ENCODE peak calls at places on chromosome 15, in eight cellular contexts. Q is nucleus accumbens; C is HS-27A; T is activated CD4-positive, alpha-beta T cell treated with anti-CD3 and anti-CD28 coated beads for 4 hours; U is putamen; S is HuH-7; L is stimulated activated CD4-positive, alpha-beta T cell treated with anti-CD3 and anti-CD28 coated beads, Interleukin-1b, Interleukin-23, amount 100 ng/mL, for 4 hours; O is MCF 10A. N is an unnamed sample.

GRCh38 chr15:49832421-49832980 is 211.7 kb downstream of the DTWD1 start:
- DNase-seq in U (no peak), Q (no peak), O (peak; percentile 26), C (no peak), T (no peak), S (peak; percentile 23), L (no peak), N (no peak)

GRCh38 chr15:100209204-100209603 is 132.6 kb downstream of the ADAMTS17 start:
- DNase-seq in Q (no peak), O (no peak), S (no peak), U (no peak), T (no peak), L (no peak), C (no peak), N (no peak)

GRCh38 chr15:67135494-67135893 is 70.1 kb downstream of the SMAD3 start:
- DNase-seq in L (no peak), C (no peak), O (no peak), Q (no peak), U (no peak), T (no peak), S (no peak), N (no peak)

GRCh38 chr15:29364429-29365078 is 94.9 kb upstream of the NSMCE3 start:
- DNase-seq in O (peak; percentile 4), T (no peak), S (peak; percentile 8), C (no peak), Q (peak; percentile 67), L (no peak), U (peak; percentile 78), N (no peak)

GRCh38 chr15:39908186-39908585 is 11.9 kb downstream of the GPR176 start:
- DNase-seq in S (no peak), T (no peak), Q (no peak), L (no peak), O (peak; percentile 74), C (no peak), U (no peak), N (no peak)

GRCh38 chr15:73654659-73655058 is 21.5 kb upstream of the NPTN start:
- DNase-seq in U (no peak), S (no peak), O (no peak), T (no peak), Q (no peak), L (no peak), C (no peak), N (no peak)

GRCh38 chr15:83695246-83695645 is 41.3 kb downstream of the ADAMTSL3 start:
- DNase-seq in T (no peak), Q (no peak), U (no peak), C (no peak), S (no peak), O (peak; percentile 22), L (no peak), N (no peak)

GRCh38 chr15:59224474-59224873 is 17.8 kb downstream of the LDHAL6B start:
- DNase-seq in O (no peak), C (no peak), L (no peak), T (no peak), U (no peak), Q (no peak), S (no peak), N (no peak)

GRCh38 chr15:66025972-66026371 is 156.7 kb downstream of the RAB11A start:
- DNase-seq in Q (no peak), O (no peak), T (no peak), C (no peak), U (no peak), L (no peak), S (no peak), N (no peak)

GRCh38 chr15:93658026-93658790 is 569.2 kb upstream of the RGMA start:
- DNase-seq in Q (no peak), O (no peak), U (no peak), T (no peak), C (no peak), L (no peak), S (no peak), N (no peak)

GRCh38 chr15:42692536-42692935 is 44.4 kb downstream of the CDAN1 start:
- DNase-seq in T (no peak), C (no peak), O (no peak), L (no peak), U (no peak), Q (no peak), S (no peak), N (no peak)

GRCh38 chr15:79051941-79052731 is 38.4 kb downstream of the RASGRF1 start:
- DNase-seq in L (no peak), C (no peak), Q (peak; percentile 38), U (no peak), S (no peak), O (no peak), T (no peak), N (no peak)

GRCh38 chr15:100653608-100654007 is 51.2 kb downstream of the ASB7 start:
- DNase-seq in S (no peak), C (no peak), O (no peak), L (no peak), U (no peak), Q (no peak), T (no peak), N (no peak)

GRCh38 chr15:31887246-31887645 is 143.1 kb upstream of the CHRNA7 start:
- DNase-seq in Q (no peak), C (no peak), L (no peak), U (no peak), S (no peak), O (no peak), T (no peak), N (no peak)

GRCh38 chr15:47374222-47374621 is 343.1 kb upstream of the SEMA6D start:
- DNase-seq in U (no peak), O (peak; percentile 31), S (peak; percentile 23), T (no peak), C (peak; percentile 4), L (no peak), Q (no peak), N (no peak)

GRCh38 chr15:26325495-26325894 is 447.4 kb downstream of the GABRB3 start:
- DNase-seq in L (no peak), Q (no peak), O (no peak), C (no peak), U (no peak), T (no peak), S (no peak), N (no peak)

GRCh38 chr15:67072951-67073350 is 7.5 kb downstream of the SMAD3 start:
- DNase-seq in S (no peak), L (no peak), C (no peak), T (no peak), U (no peak), Q (no peak), O (no peak), N (no peak)

GRCh38 chr15:67035886-67036285 is 29.5 kb upstream of the SMAD3 start:
- DNase-seq in L (no peak), S (no peak), T (no peak), O (no peak), U (no peak), Q (no peak), C (no peak), N (no peak)

GRCh38 chr15:25850154-25851111 is 12.7 kb downstream of the ATP10A start:
- DNase-seq in T (peak; percentile 66), O (no peak), C (no peak), U (no peak), L (peak; percentile 56), Q (no peak), S (no peak), N (peak; percentile 68)